ENCODE peak calls at places on chromosomes 12 and 14, in four cellular contexts. H is IMR-90, E is mammary epithelial cell, L is fibroblast of lung. I is an unnamed sample.
A peak's percentile ranks its signal among the peaks of the same experiment; 100 is the strongest.

GRCh38 chr12:96810477-96810876 is 96.6 kb upstream of the NEDD1 start:
- DNase-seq in E (no peak), H (no peak), L (no peak), I (no peak)

GRCh38 chr12:78385541-78385940 is 479.0 kb upstream of the SYT1 start:
- DNase-seq in L (no peak), E (no peak), H (peak; percentile 16), I (peak; percentile 67)

GRCh38 chr12:53232641-53233538 is 881 bp upstream of the RARG start:
- DNase-seq in H (no peak), E (peak; percentile 78), L (peak; percentile 49), I (peak; percentile 66)

GRCh38 chr12:116375278-116375842 is 97.9 kb upstream of the MED13L start:
- DNase-seq in H (no peak), L (no peak), E (no peak), I (no peak)

GRCh38 chr14:69138189-69138535 is 14.8 kb downstream of the DCAF5 start:
- DNase-seq in H (peak; percentile 71), E (no peak), L (peak; percentile 72), I (peak; percentile 88)

GRCh38 chr12:7373226-7373625 is 69.4 kb downstream of the ACSM4 start:
- DNase-seq in H (no peak), L (no peak), E (no peak), I (no peak)

GRCh38 chr14:67240168-67240932 is 885 bp upstream of the PALS1 start:
- DNase-seq in H (peak; percentile 11), L (no peak), E (peak; percentile 53), I (peak; percentile 70)

GRCh38 chr14:20976291-20976690 is 13.5 kb upstream of the METTL17 start:
- DNase-seq in L (no peak), E (no peak), H (no peak), I (no peak)

GRCh38 chr14:22980672-22981089 is 1.7 kb downstream of the AJUBA start:
- DNase-seq in E (peak; percentile 69), H (peak; percentile 32), L (no peak), I (peak; percentile 72)

GRCh38 chr14:100417466-100417865 is 94.3 kb downstream of the SLC25A47 start:
- DNase-seq in E (peak; percentile 84), H (peak; percentile 97), L (peak; percentile 92), I (peak; percentile 89)

GRCh38 chr14:103890052-103890371 is 38.2 kb upstream of the TDRD9 start:
- DNase-seq in L (no peak), H (no peak), E (no peak), I (no peak)

GRCh38 chr12:63985456-63985855 is 141.0 kb downstream of the SRGAP1 start:
- DNase-seq in L (no peak), H (no peak), E (no peak), I (no peak)

GRCh38 chr12:101697930-101698781 is 716 bp downstream of the CHPT1 start:
- DNase-seq in L (peak; percentile 31), E (peak; percentile 20), H (peak; percentile 7), I (peak; percentile 67)

GRCh38 chr14:46571970-46572369 is 79.6 kb downstream of the RPL10L start:
- DNase-seq in L (no peak), H (no peak), E (peak; percentile 12), I (no peak)

GRCh38 chr14:74240794-74241610 is 1.8 kb downstream of the VSX2 start:
- DNase-seq in E (no peak), H (no peak), L (peak; percentile 15), I (peak; percentile 17)

GRCh38 chr12:65269603-65270002 is 8.9 kb upstream of the MSRB3 start:
- DNase-seq in H (no peak), E (no peak), L (peak; percentile 6), I (no peak)

GRCh38 chr14:71497645-71498086 is 434.6 kb upstream of the RGS6 start:
- DNase-seq in E (peak; percentile 69), L (peak; percentile 47), H (peak; percentile 82), I (no peak)

GRCh38 chr12:65685514-65685913 is 138.8 kb upstream of the HMGA2 start:
- DNase-seq in H (peak; percentile 43), E (peak; percentile 48), L (peak; percentile 57), I (peak; percentile 56)

GRCh38 chr12:10395390-10395998 is 5.7 kb upstream of the KLRK1 start:
- DNase-seq in E (peak; percentile 91), L (peak; percentile 74), H (peak; percentile 71), I (peak; percentile 92)

GRCh38 chr14:31277085-31277484 is 69.5 kb upstream of the HECTD1 start:
- DNase-seq in L (no peak), E (no peak), H (no peak), I (no peak)

GRCh38 chr12:47360771-47361388 is 281.1 kb upstream of the AMIGO2 start:
- DNase-seq in H (no peak), E (no peak), L (no peak), I (no peak)

GRCh38 chr12:93982847-93983315 is 165.5 kb upstream of the PLXNC1 start:
- DNase-seq in H (peak; percentile 93), E (peak; percentile 64), L (peak; percentile 85), I (peak; percentile 65)

GRCh38 chr12:54879132-54879531 is 24.8 kb downstream of the MUCL1 start:
- DNase-seq in L (peak; percentile 79), H (peak; percentile 25), E (no peak), I (peak; percentile 10)

GRCh38 chr12:56224954-56225353 is 812 bp downstream of the NABP2 start:
- DNase-seq in E (no peak), H (no peak), L (no peak), I (no peak)

GRCh38 chr12:67068204-67068731 is 200.9 kb upstream of the CAND1 start:
- DNase-seq in L (no peak), H (no peak), E (peak; percentile 29), I (peak; percentile 38)

GRCh38 chr12:19912996-19913395 is 455.3 kb upstream of the PDE3A start:
- DNase-seq in H (no peak), L (no peak), E (no peak), I (no peak)

GRCh38 chr14:75514673-75515630 is 7.3 kb upstream of the BATF start:
- DNase-seq in E (peak; percentile 12), L (peak; percentile 41), H (peak; percentile 15), I (peak; percentile 7)

GRCh38 chr14:20657216-20658211 is 16.0 kb upstream of the OR6S1 start:
- DNase-seq in L (no peak), E (peak; percentile 41), H (peak; percentile 4), I (no peak)

GRCh38 chr14:92987713-92988510 is 65.0 kb downstream of the CHGA start:
- DNase-seq in E (no peak), H (no peak), L (no peak), I (no peak)

GRCh38 chr12:9741726-9742125 is 8.8 kb upstream of the CLECL1 start:
- DNase-seq in H (no peak), L (no peak), E (no peak), I (no peak)

GRCh38 chr14:99930420-99931274 is 134.6 kb upstream of the EVL start:
- DNase-seq in L (peak; percentile 24), H (no peak), E (no peak), I (peak; percentile 21)

GRCh38 chr14:99676657-99677056 is 7.4 kb upstream of the CYP46A1 start:
- DNase-seq in E (no peak), H (no peak), L (no peak), I (no peak)

GRCh38 chr12:26434299-26434915 is 239.0 kb downstream of the SSPN start:
- DNase-seq in E (peak; percentile 60), H (peak; percentile 68), L (peak; percentile 77), I (peak; percentile 44)

GRCh38 chr12:20549115-20549719 is 145.9 kb upstream of the SLCO1C1 start:
- DNase-seq in L (peak; percentile 68), H (peak; percentile 56), E (no peak), I (peak; percentile 64)

GRCh38 chr12:51863921-51864700 is 15.6 kb upstream of the FIGNL2 start:
- DNase-seq in E (no peak), L (no peak), H (no peak), I (peak; percentile 32)

GRCh38 chr12:120640840-120641833 is 711 bp downstream of the CABP1 start:
- DNase-seq in L (peak; percentile 39), H (peak; percentile 46), E (peak; percentile 62), I (peak; percentile 71)
- H3K9ac ChIP-seq in L (no peak overlapping the region), H (no peak overlapping the region), E (no peak overlapping the region), I (no peak overlapping the region)

GRCh38 chr12:104504151-104504550 is 47.4 kb downstream of the CHST11 start:
- DNase-seq in L (no peak), H (no peak), E (no peak), I (no peak)
- H3K9ac ChIP-seq in L (no peak overlapping the region), H (no peak overlapping the region), E (no peak overlapping the region), I (no peak overlapping the region)

GRCh38 chr14:34980337-34980900 is 2.4 kb upstream of the SRP54 start:
- DNase-seq in L (no peak), H (no peak), E (no peak), I (no peak)
- H3K9ac ChIP-seq in L (no peak overlapping the region), H (peak overlapping the region; percentile 47), E (peak overlapping the region; percentile 94), I (peak overlapping the region; percentile 98)

GRCh38 chr12:103839103-103839502 is 1.9 kb downstream of the NT5DC3 start:
- DNase-seq in H (no peak), L (peak; percentile 58), E (no peak), I (peak; percentile 53)
- H3K9ac ChIP-seq in H (no peak overlapping the region), L (no peak overlapping the region), E (peak overlapping the region; percentile 89), I (peak overlapping the region; percentile 62)

DNA sequence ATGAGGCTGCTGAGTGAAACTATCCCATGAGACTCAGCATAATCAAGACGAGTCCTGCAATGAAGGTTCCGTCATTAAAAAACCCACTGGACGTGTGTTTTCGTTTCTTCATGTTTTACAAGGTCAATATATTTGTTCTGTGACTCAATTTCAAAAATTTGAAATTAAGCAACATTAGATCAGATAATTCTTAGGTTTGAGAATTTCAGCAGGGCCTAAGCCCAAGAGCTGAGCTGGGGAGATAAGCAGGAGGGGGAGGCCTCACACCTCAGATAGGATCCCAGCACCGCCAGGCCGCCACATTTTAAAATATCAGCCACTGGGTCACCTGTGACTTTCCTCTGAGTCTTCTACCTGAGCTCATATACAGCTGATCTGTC is 13.3 kb downstream of the STX2 start:
- DNase-seq in L (no peak), E (no peak), H (no peak), I (no peak)
- H3K9ac ChIP-seq in L (no peak overlapping the region), E (no peak overlapping the region), H (no peak overlapping the region), I (peak overlapping the region; percentile 53)

DNA sequence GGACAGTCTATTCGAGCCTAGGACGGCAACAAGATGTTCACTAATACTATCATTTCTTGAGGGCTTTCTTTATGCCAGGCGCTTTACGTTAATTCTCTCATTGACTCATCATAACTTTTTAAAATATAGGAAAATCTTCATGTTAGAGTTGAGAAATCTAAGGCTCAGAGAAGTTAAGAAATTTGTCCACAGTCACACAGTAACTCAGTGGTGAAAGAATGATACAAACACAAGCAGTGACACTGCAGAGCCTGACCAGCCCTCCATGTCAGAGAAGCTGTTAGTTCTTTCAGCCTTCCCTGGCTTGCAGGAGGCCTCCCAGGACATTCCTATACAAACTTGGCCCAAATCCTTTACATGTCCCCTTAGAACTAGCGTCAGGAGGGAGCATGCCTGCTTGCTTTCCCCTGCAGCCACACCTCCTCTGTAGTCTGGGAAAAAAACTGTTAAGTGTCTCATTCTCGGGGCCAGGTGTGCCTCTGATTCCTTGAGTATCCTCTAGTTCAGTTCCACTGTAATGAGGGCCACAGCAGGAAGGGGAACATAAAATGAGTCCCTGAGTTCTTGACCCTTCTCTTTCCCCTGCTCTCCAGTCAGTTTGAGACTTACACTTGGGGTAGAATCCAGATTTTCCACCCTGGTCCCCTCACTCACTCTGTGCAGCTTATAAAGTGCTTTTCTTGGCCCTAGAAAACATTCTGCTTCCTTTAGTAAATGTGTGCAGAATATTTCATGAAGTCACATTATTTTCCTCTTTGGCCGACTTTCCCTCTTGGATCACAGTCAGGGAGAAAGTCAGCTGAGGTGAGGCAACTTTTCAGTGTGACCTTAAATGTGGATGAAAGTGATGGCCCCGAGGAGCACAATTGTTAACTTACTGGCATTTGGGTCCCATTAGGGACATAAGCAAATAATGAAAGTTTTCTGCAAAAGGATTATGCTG is 152.2 kb upstream of the HIF1A start:
- DNase-seq in E (no peak), L (peak; percentile 67), H (no peak), I (no peak)
- H3K9ac ChIP-seq in E (no peak overlapping the region), L (no peak overlapping the region), H (peak overlapping the region; percentile 55), I (peak overlapping the region; percentile 85)

I was measured in adipocyte.